ENCODE peak calls at places on chromosomes 11 and 22, in ten cellular contexts. One of them, this sample, is unnamed.

GRCh38 chr22:20425821-20426615 is 11.6 kb downstream of the SCARF2 start:
- DNase-seq in G401: no peak
- DNase-seq in cerebellum: no peak
- DNase-seq in caudate nucleus: no peak
- DNase-seq in stimulated activated CD4-positive, alpha-beta T cell treated with anti-CD3 and anti-CD28 coated beads, Interleukin-2, amount 100 ng/mL, for 48 hours: no peak
- DNase-seq in GOT3: no peak
- DNase-seq in germinal center: peak; percentile 5
- DNase-seq in activated naive CD4-positive, alpha-beta T cell: no peak
- DNase-seq in HTR-8/SVneo: no peak
- DNase-seq in IMR-90: no peak
- DNase-seq in this sample: no peak

GRCh38 chr11:132332521-132332920 is 962.1 kb downstream of the NTM start:
- DNase-seq in caudate nucleus: no peak
- DNase-seq in stimulated activated CD4-positive, alpha-beta T cell treated with anti-CD3 and anti-CD28 coated beads, Interleukin-2, amount 100 ng/mL, for 48 hours: no peak
- DNase-seq in germinal center: no peak
- DNase-seq in activated naive CD4-positive, alpha-beta T cell: no peak
- DNase-seq in GOT3: no peak
- DNase-seq in IMR-90: no peak
- DNase-seq in G401: no peak
- DNase-seq in HTR-8/SVneo: no peak
- DNase-seq in cerebellum: no peak
- DNase-seq in this sample: no peak

GRCh38 chr22:40728731-40729189 is 49.5 kb downstream of the MCHR1 start:
- DNase-seq in activated naive CD4-positive, alpha-beta T cell: no peak
- DNase-seq in caudate nucleus: no peak
- DNase-seq in germinal center: no peak
- DNase-seq in IMR-90: no peak
- DNase-seq in stimulated activated CD4-positive, alpha-beta T cell treated with anti-CD3 and anti-CD28 coated beads, Interleukin-2, amount 100 ng/mL, for 48 hours: no peak
- DNase-seq in HTR-8/SVneo: no peak
- DNase-seq in GOT3: no peak
- DNase-seq in G401: no peak
- DNase-seq in cerebellum: no peak
- DNase-seq in this sample: no peak

GRCh38 chr11:75154646-75155569 is 4.0 kb downstream of the SLCO2B1 start:
- DNase-seq in germinal center: no peak
- DNase-seq in stimulated activated CD4-positive, alpha-beta T cell treated with anti-CD3 and anti-CD28 coated beads, Interleukin-2, amount 100 ng/mL, for 48 hours: no peak
- DNase-seq in activated naive CD4-positive, alpha-beta T cell: no peak
- DNase-seq in GOT3: no peak
- DNase-seq in caudate nucleus: no peak
- DNase-seq in IMR-90: no peak
- DNase-seq in cerebellum: no peak
- DNase-seq in G401: no peak
- DNase-seq in HTR-8/SVneo: no peak
- DNase-seq in this sample: no peak

GRCh38 chr11:31850365-31850764 is 39.2 kb upstream of the PAX6 start:
- DNase-seq in G401: no peak
- DNase-seq in caudate nucleus: no peak
- DNase-seq in germinal center: no peak
- DNase-seq in IMR-90: no peak
- DNase-seq in activated naive CD4-positive, alpha-beta T cell: no peak
- DNase-seq in cerebellum: no peak
- DNase-seq in stimulated activated CD4-positive, alpha-beta T cell treated with anti-CD3 and anti-CD28 coated beads, Interleukin-2, amount 100 ng/mL, for 48 hours: no peak
- DNase-seq in GOT3: no peak
- DNase-seq in HTR-8/SVneo: no peak
- DNase-seq in this sample: no peak

GRCh38 chr11:70080763-70081162 is 2.6 kb downstream of the ANO1 start:
- DNase-seq in caudate nucleus: no peak
- DNase-seq in HTR-8/SVneo: no peak
- DNase-seq in IMR-90: no peak
- DNase-seq in GOT3: no peak
- DNase-seq in activated naive CD4-positive, alpha-beta T cell: no peak
- DNase-seq in stimulated activated CD4-positive, alpha-beta T cell treated with anti-CD3 and anti-CD28 coated beads, Interleukin-2, amount 100 ng/mL, for 48 hours: no peak
- DNase-seq in cerebellum: no peak
- DNase-seq in G401: no peak
- DNase-seq in germinal center: no peak
- DNase-seq in this sample: no peak

GRCh38 chr11:132962026-132962425 is 570.3 kb downstream of the OPCML start:
- DNase-seq in activated naive CD4-positive, alpha-beta T cell: no peak
- DNase-seq in stimulated activated CD4-positive, alpha-beta T cell treated with anti-CD3 and anti-CD28 coated beads, Interleukin-2, amount 100 ng/mL, for 48 hours: no peak
- DNase-seq in caudate nucleus: no peak
- DNase-seq in germinal center: no peak
- DNase-seq in cerebellum: peak; percentile 75
- DNase-seq in GOT3: no peak
- DNase-seq in IMR-90: peak; percentile 72
- DNase-seq in HTR-8/SVneo: no peak
- DNase-seq in G401: peak; percentile 86
- DNase-seq in this sample: no peak

GRCh38 chr22:39574779-39575551 is 4.4 kb downstream of the CACNA1I start:
- DNase-seq in cerebellum: no peak
- DNase-seq in HTR-8/SVneo: peak; percentile 85
- DNase-seq in GOT3: peak; percentile 21
- DNase-seq in G401: no peak
- DNase-seq in activated naive CD4-positive, alpha-beta T cell: no peak
- DNase-seq in caudate nucleus: no peak
- DNase-seq in IMR-90: peak; percentile 95
- DNase-seq in stimulated activated CD4-positive, alpha-beta T cell treated with anti-CD3 and anti-CD28 coated beads, Interleukin-2, amount 100 ng/mL, for 48 hours: no peak
- DNase-seq in germinal center: no peak
- DNase-seq in this sample: no peak

GRCh38 chr11:120137187-120137610 is 714 bp downstream of the TRIM29 start:
- DNase-seq in cerebellum: no peak
- DNase-seq in HTR-8/SVneo: no peak
- DNase-seq in stimulated activated CD4-positive, alpha-beta T cell treated with anti-CD3 and anti-CD28 coated beads, Interleukin-2, amount 100 ng/mL, for 48 hours: no peak
- DNase-seq in GOT3: no peak
- DNase-seq in G401: no peak
- DNase-seq in activated naive CD4-positive, alpha-beta T cell: no peak
- DNase-seq in germinal center: no peak
- DNase-seq in IMR-90: no peak
- DNase-seq in caudate nucleus: no peak
- DNase-seq in this sample: no peak

GRCh38 chr11:122897606-122898210 is 15.1 kb downstream of the JHY start:
- DNase-seq in G401: no peak
- DNase-seq in HTR-8/SVneo: peak; percentile 29
- DNase-seq in cerebellum: no peak
- DNase-seq in germinal center: no peak
- DNase-seq in activated naive CD4-positive, alpha-beta T cell: no peak
- DNase-seq in IMR-90: peak; percentile 68
- DNase-seq in stimulated activated CD4-positive, alpha-beta T cell treated with anti-CD3 and anti-CD28 coated beads, Interleukin-2, amount 100 ng/mL, for 48 hours: no peak
- DNase-seq in GOT3: no peak
- DNase-seq in caudate nucleus: no peak
- DNase-seq in this sample: no peak

GRCh38 chr11:86245369-86246292 is 1.1 kb downstream of the EED start:
- DNase-seq in stimulated activated CD4-positive, alpha-beta T cell treated with anti-CD3 and anti-CD28 coated beads, Interleukin-2, amount 100 ng/mL, for 48 hours: peak; percentile 33
- DNase-seq in HTR-8/SVneo: no peak
- DNase-seq in cerebellum: no peak
- DNase-seq in activated naive CD4-positive, alpha-beta T cell: no peak
- DNase-seq in G401: peak; percentile 5
- DNase-seq in GOT3: no peak
- DNase-seq in IMR-90: peak; percentile 6
- DNase-seq in caudate nucleus: no peak
- DNase-seq in germinal center: peak; percentile 22
- DNase-seq in this sample: peak; percentile 31

GRCh38 chr11:13260196-13260962 is 17.2 kb upstream of the BMAL1 start:
- DNase-seq in IMR-90: no peak
- DNase-seq in germinal center: no peak
- DNase-seq in stimulated activated CD4-positive, alpha-beta T cell treated with anti-CD3 and anti-CD28 coated beads, Interleukin-2, amount 100 ng/mL, for 48 hours: no peak
- DNase-seq in G401: no peak
- DNase-seq in caudate nucleus: no peak
- DNase-seq in activated naive CD4-positive, alpha-beta T cell: no peak
- DNase-seq in cerebellum: no peak
- DNase-seq in GOT3: no peak
- DNase-seq in HTR-8/SVneo: no peak
- DNase-seq in this sample: no peak

GRCh38 chr11:122695076-122695620 is 39.6 kb downstream of the UBASH3B start:
- DNase-seq in HTR-8/SVneo: no peak
- DNase-seq in GOT3: no peak
- DNase-seq in G401: no peak
- DNase-seq in germinal center: no peak
- DNase-seq in stimulated activated CD4-positive, alpha-beta T cell treated with anti-CD3 and anti-CD28 coated beads, Interleukin-2, amount 100 ng/mL, for 48 hours: no peak
- DNase-seq in caudate nucleus: no peak
- DNase-seq in cerebellum: no peak
- DNase-seq in IMR-90: no peak
- DNase-seq in activated naive CD4-positive, alpha-beta T cell: no peak
- DNase-seq in this sample: no peak

This sample was measured in GM13977.